ENCODE peak calls at places on chromosome 6, in eight cellular contexts. G is right lobe of liver, C is ovary, R is lower leg skin, T is spleen, J is gastrocnemius medialis, V is Peyer's patch, B is A549. S is an unnamed sample.

GRCh38 chr6:10769419-10769818 is 21.8 kb downstream of the TMEM14B start:
- DNase-seq in T (no peak), V (no peak), J (no peak), B (no peak), G (no peak), C (no peak), R (no peak), S (no peak)

GRCh38 chr6:9461161-9461560 is 953.7 kb downstream of the TFAP2A start:
- DNase-seq in C (no peak), T (no peak), R (no peak), B (no peak), V (no peak), G (no peak), J (no peak), S (no peak)

GRCh38 chr6:147776631-147777030 is 268.1 kb downstream of the SAMD5 start:
- DNase-seq in R (no peak), B (no peak), C (no peak), V (no peak), T (no peak), G (no peak), J (no peak), S (no peak)

GRCh38 chr6:140388141-140388802 is 1013.8 kb upstream of the CITED2 start:
- DNase-seq in B (peak; percentile 14), G (no peak), T (no peak), R (no peak), V (no peak), C (no peak), J (no peak), S (no peak)

GRCh38 chr6:3797231-3798200 is 46.0 kb upstream of the PXDC1 start:
- DNase-seq in T (no peak), V (no peak), J (no peak), B (peak; percentile 55), C (no peak), G (no peak), R (no peak), S (peak; percentile 55)

GRCh38 chr6:140434761-140435160 is 1060.3 kb upstream of the CITED2 start:
- DNase-seq in G (no peak), C (no peak), V (no peak), R (no peak), J (no peak), B (no peak), T (no peak), S (no peak)

GRCh38 chr6:104705095-104705707 is 154.5 kb downstream of the HACE1 start:
- DNase-seq in B (no peak), J (no peak), V (peak; percentile 28), G (no peak), C (no peak), R (no peak), T (no peak), S (no peak)

GRCh38 chr6:1068905-1069304 is 243.0 kb upstream of the FOXQ1 start:
- DNase-seq in R (no peak), V (no peak), B (no peak), C (no peak), J (no peak), G (no peak), T (no peak), S (no peak)

GRCh38 chr6:11950109-11950508 is 62.0 kb upstream of the HIVEP1 start:
- DNase-seq in V (no peak), J (no peak), C (no peak), T (no peak), R (no peak), G (no peak), B (no peak), S (no peak)

GRCh38 chr6:25218346-25218745 is 60.8 kb upstream of the CARMIL1 start:
- DNase-seq in R (no peak), G (no peak), V (no peak), T (peak; percentile 60), J (no peak), B (no peak), C (no peak), S (no peak)

GRCh38 chr6:84762941-84763396 is 1.4 kb downstream of the TBX18 start:
- DNase-seq in B (no peak), J (peak; percentile 11), C (peak; percentile 51), G (no peak), V (no peak), T (no peak), R (no peak), S (no peak)

GRCh38 chr6:35124356-35124755 is 16.8 kb downstream of the TCP11 start:
- DNase-seq in V (no peak), B (no peak), T (no peak), C (no peak), G (no peak), J (no peak), R (no peak), S (no peak)

GRCh38 chr6:166251655-166252054 is 56.5 kb downstream of the PRR18 start:
- DNase-seq in R (no peak), T (no peak), J (no peak), C (no peak), B (no peak), G (no peak), V (no peak), S (no peak)

GRCh38 chr6:14705841-14706377 is 540.0 kb upstream of the JARID2 start:
- DNase-seq in J (no peak), C (no peak), R (no peak), V (no peak), T (no peak), G (no peak), B (no peak), S (no peak)

GRCh38 chr6:14707971-14708465 is 537.9 kb upstream of the JARID2 start:
- DNase-seq in B (no peak), T (no peak), J (no peak), R (no peak), C (no peak), V (no peak), G (no peak), S (no peak)

GRCh38 chr6:14704383-14705271 is 541.2 kb upstream of the JARID2 start:
- DNase-seq in V (no peak), T (no peak), G (no peak), R (no peak), J (no peak), C (no peak), B (no peak), S (no peak)

GRCh38 chr6:14709066-14709670 is 536.7 kb upstream of the JARID2 start:
- DNase-seq in G (no peak), J (no peak), R (no peak), B (no peak), C (no peak), T (no peak), V (no peak), S (no peak)

DNA sequence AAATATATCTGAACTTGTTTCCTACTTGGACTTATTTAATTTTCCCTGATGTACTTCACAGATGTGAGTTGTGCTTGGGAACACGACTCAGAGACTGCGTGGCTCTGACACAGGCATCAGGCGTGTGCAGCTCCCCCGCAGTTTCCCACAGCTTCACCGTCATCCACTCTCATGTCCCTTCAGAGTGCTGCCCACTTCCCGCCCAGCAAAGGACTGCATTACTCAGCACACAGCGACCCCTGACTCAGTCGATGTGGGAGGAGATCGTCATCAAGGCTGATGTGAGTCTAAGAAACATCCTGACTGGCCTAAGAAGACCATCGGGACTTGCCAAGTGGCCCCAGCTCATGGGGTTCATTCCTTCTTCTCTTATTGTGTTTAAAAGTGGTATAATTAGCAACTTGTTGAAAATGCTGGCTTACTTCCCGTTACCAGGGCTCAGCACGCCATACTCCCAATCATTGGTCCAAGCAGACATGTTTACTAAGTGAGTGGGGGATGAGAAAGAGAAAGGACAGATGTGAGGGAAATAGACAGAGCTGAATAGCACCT is 539.4 kb upstream of the JARID2 start:
- DNase-seq in V (peak; percentile 41), B (peak; percentile 29), R (no peak), G (peak; percentile 47), J (peak; percentile 39), T (no peak), C (peak; percentile 74), S (peak; percentile 69)
- TF ChIP-seq POLR2A in V (no peak), B (no peak), R (no peak), G (no peak), J (no peak), T (no peak), C (no peak), S (no peak)

GRCh38 chr6:32184084-32184640 is at the start of gene AGER:
- DNase-seq in C (no peak), V (no peak), J (no peak), G (no peak), T (peak; percentile 64), B (no peak), R (no peak), S (no peak)
- TF ChIP-seq POLR2A in C (no peak), V (no peak), J (no peak), G (no peak), T (no peak), B (no peak), R (no peak), S (no peak)

GRCh38 chr6:56877922-56878321 is 77.0 kb upstream of the BEND6 start:
- DNase-seq in V (no peak), R (no peak), B (no peak), G (no peak), J (no peak), T (no peak), C (no peak), S (no peak)

GRCh38 chr6:56875523-56875922 is 79.4 kb upstream of the BEND6 start:
- DNase-seq in G (no peak), C (no peak), J (no peak), R (no peak), B (no peak), T (no peak), V (no peak), S (no peak)

GRCh38 chr6:56874328-56874727 is 80.6 kb upstream of the BEND6 start:
- DNase-seq in V (no peak), G (no peak), R (no peak), C (no peak), B (no peak), T (no peak), J (no peak), S (no peak)

GRCh38 chr6:56875961-56876360 is 78.9 kb upstream of the BEND6 start:
- DNase-seq in R (no peak), T (no peak), B (peak; percentile 73), C (no peak), G (no peak), V (no peak), J (no peak), S (no peak)
- TF ChIP-seq POLR2A in R (no peak), T (no peak), B (no peak), C (no peak), G (no peak), V (no peak), J (no peak), S (no peak)

DNA sequence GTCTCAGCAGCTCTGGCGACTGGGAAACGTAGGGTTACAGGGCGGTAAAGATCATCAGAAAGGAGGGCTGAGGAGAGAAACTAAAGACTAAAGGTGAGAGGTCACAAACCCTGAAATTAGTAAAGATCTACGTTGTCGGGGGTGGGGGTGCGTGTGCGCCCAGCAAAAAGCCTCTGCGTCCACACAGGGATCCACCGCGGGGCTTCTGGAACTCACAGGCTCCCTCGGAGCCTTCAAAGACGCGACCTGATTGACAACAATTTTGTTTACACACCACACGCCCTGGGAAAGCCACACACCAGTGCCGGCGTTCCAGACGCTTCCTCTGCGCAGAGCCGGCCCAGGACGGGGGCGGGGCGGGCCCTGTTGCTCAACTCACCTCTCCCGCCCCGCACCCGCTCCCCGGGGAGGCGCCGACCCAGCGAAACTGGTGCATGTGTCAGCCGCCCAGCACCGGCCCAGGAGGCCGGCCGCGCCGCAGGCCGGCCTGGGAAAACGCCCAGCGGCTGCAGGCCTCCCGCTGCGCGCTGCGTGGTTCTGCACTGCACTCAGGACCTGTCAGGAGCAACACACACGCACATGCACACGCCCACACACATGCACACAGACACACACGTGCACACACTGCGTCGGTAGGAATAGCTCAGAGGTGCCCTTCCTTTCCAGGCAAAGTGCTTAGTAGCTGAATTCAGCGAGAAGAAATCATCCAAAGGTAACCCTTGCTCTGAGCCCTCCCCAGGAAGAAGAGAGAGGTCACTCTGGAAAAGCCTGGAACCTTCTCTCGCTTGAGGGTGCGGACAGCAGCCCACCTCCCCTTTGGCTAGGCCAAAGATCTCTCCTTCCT is 57.2 kb upstream of the ARID1B start:
- DNase-seq in B (peak; percentile 95), V (peak; percentile 96), J (peak; percentile 93), R (peak; percentile 92), G (peak; percentile 97), T (peak; percentile 97), C (peak; percentile 95), S (no peak)
- TF ChIP-seq POLR2A in B (peak; percentile 34), V (peak; percentile 71), J (peak; percentile 53), R (no peak), G (peak; percentile 79), T (no peak), C (no peak), S (no peak)